ENCODE peak calls at places on chromosomes 12 and 14, in four cellular contexts. N is fibroblast of mammary gland; P is CD8-positive, alpha-beta T cell; G is glomerular endothelial cell. Q is an unnamed sample.

GRCh38 chr14:74965770-74966153 is 10.4 kb upstream of the PGF start:
- DNase-seq in G (no peak), P (no peak), N (peak), Q (peak)

GRCh38 chr12:19872745-19873144 is 433.5 kb downstream of the AEBP2 start:
- DNase-seq in N (no peak), G (no peak), P (no peak), Q (no peak)

GRCh38 chr14:22689186-22689585 is 45.0 kb upstream of the OR6J1 start:
- DNase-seq in N (peak), G (peak), P (no peak), Q (peak)

GRCh38 chr12:50545213-50545612 is 40.4 kb downstream of the DIP2B start:
- DNase-seq in P (no peak), N (no peak), G (no peak), Q (no peak)

GRCh38 chr12:34291001-34291400 is 268.7 kb downstream of the ALG10 start:
- DNase-seq in G (no peak), N (no peak), P (no peak), Q (no peak)

GRCh38 chr14:89807151-89807550 is 147.4 kb downstream of the EFCAB11 start:
- DNase-seq in G (no peak), P (no peak), N (no peak), Q (no peak)

GRCh38 chr12:121789233-121789781 is 4.2 kb downstream of the RHOF start:
- DNase-seq in N (no peak), P (no peak), G (no peak), Q (no peak)

GRCh38 chr12:40058721-40059190 is 47.1 kb downstream of the SLC2A13 start:
- DNase-seq in G (no peak), N (peak), P (no peak), Q (peak)

GRCh38 chr14:50345891-50346422 is 33.8 kb downstream of the DMAC2L start:
- DNase-seq in N (no peak), G (no peak), P (no peak), Q (no peak)

GRCh38 chr14:98957211-98958047 is 314.6 kb downstream of the BCL11B start:
- DNase-seq in G (no peak), N (peak), P (no peak), Q (peak)

GRCh38 chr12:67424784-67425183 is 155.6 kb downstream of the CAND1 start:
- DNase-seq in P (no peak), N (no peak), G (no peak), Q (no peak)

GRCh38 chr14:70731447-70732239 is 77.7 kb downstream of the MAP3K9 start:
- DNase-seq in N (peak), G (no peak), P (no peak), Q (no peak)

GRCh38 chr14:101464310-101464983 is 96.8 kb upstream of the DIO3 start:
- DNase-seq in P (no peak), N (no peak), G (no peak), Q (no peak)

GRCh38 chr12:45663452-45663851 is 66.1 kb upstream of the ARID2 start:
- DNase-seq in G (no peak), P (no peak), N (no peak), Q (no peak)

GRCh38 chr12:29025936-29026335 is 123.1 kb upstream of the FAR2 start:
- DNase-seq in N (no peak), P (no peak), G (no peak), Q (no peak)

GRCh38 chr14:105072381-105072861 is 7.2 kb upstream of the GPR132 start:
- DNase-seq in N (no peak), P (no peak), G (no peak), Q (no peak)

GRCh38 chr12:102063066-102063465 is 1.3 kb upstream of the WASHC3 start:
- DNase-seq in P (no peak), N (peak), G (no peak), Q (peak)

GRCh38 chr14:54011001-54011400 is 54.4 kb upstream of the BMP4 start:
- DNase-seq in G (no peak), P (no peak), N (no peak), Q (peak)